ENCODE peak calls at places on chromosomes 16 and 17, in six cellular contexts. F is H1, J is K562, O is HCT116, S is GM12878, G is SK-N-SH. A is an unnamed sample.

GRCh38 chr17:47955497-47956461 is 1.9 kb downstream of the PRR15L start:
- DNase-seq in F (no peak), J (no peak), O (no peak), S (no peak), G (no peak), A (no peak)

GRCh38 chr17:70405492-70406220 is 236.3 kb downstream of the KCNJ2 start:
- DNase-seq in F (no peak), J (peak; percentile 9), O (peak; percentile 4), S (peak; percentile 41), G (no peak), A (no peak)

GRCh38 chr17:73710095-73710592 is 65.9 kb upstream of the SDK2 start:
- DNase-seq in F (peak; percentile 39), J (peak; percentile 70), O (peak; percentile 67), S (peak; percentile 5), G (peak; percentile 81), A (peak; percentile 1)

GRCh38 chr17:75295220-75296158 is 6.3 kb upstream of the SLC25A19 start:
- DNase-seq in F (no peak), J (peak; percentile 48), O (no peak), S (peak; percentile 97), G (no peak), A (no peak)

GRCh38 chr17:48997103-48997826 is at the start of gene IGF2BP1:
- DNase-seq in F (peak; percentile 77), J (peak; percentile 94), O (no peak), S (no peak), G (peak; percentile 61), A (peak; percentile 89)

GRCh38 chr17:76968707-76969597 is 100.7 kb downstream of the MGAT5B start:
- DNase-seq in F (peak; percentile 96), J (peak; percentile 11), O (no peak), S (no peak), G (peak; percentile 84), A (no peak)

GRCh38 chr17:29931253-29931932 is 1.4 kb upstream of the SSH2 start:
- DNase-seq in F (no peak), J (peak; percentile 83), O (peak; percentile 82), S (peak; percentile 90), G (peak; percentile 75), A (peak; percentile 84)

GRCh38 chr16:15855704-15856003 is 1.2 kb downstream of the MYH11 start:
- DNase-seq in F (no peak), J (no peak), O (no peak), S (no peak), G (no peak), A (no peak)

GRCh38 chr17:17778308-17779014 is 58.3 kb downstream of the SREBF1 start:
- DNase-seq in F (no peak), J (no peak), O (no peak), S (no peak), G (peak; percentile 68), A (no peak)

GRCh38 chr17:64505320-64506200 is 529 bp downstream of the DDX5 start:
- DNase-seq in F (no peak), J (peak; percentile 88), O (peak; percentile 59), S (no peak), G (peak; percentile 85), A (no peak)

GRCh38 chr16:17160285-17160854 is 310.4 kb downstream of the XYLT1 start:
- DNase-seq in F (no peak), J (peak; percentile 3), O (no peak), S (no peak), G (no peak), A (no peak)

GRCh38 chr16:49617710-49618330 is 238.1 kb downstream of the ZNF423 start:
- DNase-seq in F (no peak), J (no peak), O (no peak), S (no peak), G (no peak), A (no peak)

GRCh38 chr16:23052908-23053580 is 96.2 kb downstream of the USP31 start:
- DNase-seq in F (no peak), J (no peak), O (no peak), S (no peak), G (no peak), A (no peak)

GRCh38 chr17:29242051-29242450 is 4.6 kb upstream of the CRYBA1 start:
- DNase-seq in F (no peak), J (no peak), O (no peak), S (no peak), G (no peak), A (no peak)

GRCh38 chr17:81976332-81977210 is 858 bp upstream of the ASPSCR1 start:
- DNase-seq in F (no peak), J (peak; percentile 65), O (no peak), S (no peak), G (no peak), A (no peak)

GRCh38 chr16:55912022-55912421 is 36.8 kb upstream of the CES5A start:
- DNase-seq in F (no peak), J (no peak), O (no peak), S (no peak), G (peak; percentile 7), A (no peak)

GRCh38 chr17:79542718-79543117 is 68.1 kb downstream of the RBFOX3 start:
- DNase-seq in F (no peak), J (no peak), O (no peak), S (no peak), G (no peak), A (no peak)

GRCh38 chr17:70484050-70484449 is 314.7 kb downstream of the KCNJ2 start:
- DNase-seq in F (no peak), J (no peak), O (no peak), S (no peak), G (no peak), A (no peak)

GRCh38 chr17:21039839-21040575 is 2.8 kb downstream of the USP22 start:
- DNase-seq in F (no peak), J (peak; percentile 66), O (peak; percentile 53), S (no peak), G (peak; percentile 48), A (no peak)

GRCh38 chr17:60604686-60605334 is 4.8 kb downstream of the PPM1D start:
- DNase-seq in F (no peak), J (no peak), O (peak; percentile 29), S (no peak), G (no peak), A (no peak)

GRCh38 chr17:78979780-78980623 is at the start of gene LGALS3BP:
- DNase-seq in F (no peak), J (no peak), O (peak; percentile 70), S (no peak), G (peak; percentile 97), A (peak; percentile 22)

DNA sequence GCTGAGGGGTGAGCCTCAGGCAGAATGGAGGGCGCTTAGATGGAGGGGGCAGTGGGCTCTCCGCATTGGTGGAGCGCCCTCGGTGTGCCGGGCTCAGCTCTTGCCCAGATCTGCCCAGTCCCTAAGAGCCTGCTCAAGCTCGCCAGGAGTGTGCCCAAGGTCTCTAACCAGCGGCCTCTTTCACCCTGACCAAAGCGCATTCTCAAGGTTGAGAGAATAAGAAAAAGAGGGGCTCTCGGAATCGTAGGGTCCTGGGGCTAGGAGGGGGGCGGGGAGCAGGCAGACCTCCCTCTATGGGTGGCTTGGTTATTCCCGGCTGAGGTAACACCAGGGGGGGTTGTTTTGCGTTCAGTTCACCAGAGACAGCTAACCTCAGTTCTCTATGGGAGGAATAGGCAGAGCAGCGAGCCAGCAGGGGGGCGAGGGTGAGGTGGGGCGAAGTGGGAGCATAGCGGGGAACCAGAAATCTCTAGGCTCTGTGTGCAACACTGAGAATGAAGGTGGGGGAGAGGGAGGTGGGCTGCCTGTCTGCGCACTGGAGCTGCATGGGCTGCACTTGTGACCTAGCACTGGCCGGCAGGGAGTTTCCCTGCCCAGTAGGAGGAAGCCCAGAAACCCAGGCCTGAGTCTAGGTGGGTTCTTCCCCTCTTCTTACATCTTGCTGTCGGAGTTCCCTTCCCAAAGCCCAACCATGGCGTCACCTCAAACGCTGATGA is 3.0 kb downstream of the TMEM132E start:
- DNase-seq in F (no peak), J (no peak), O (no peak), S (no peak), G (peak; percentile 53), A (no peak)
- H3K9ac ChIP-seq in F (no peak overlapping the region), J (no peak overlapping the region), O (no peak overlapping the region), S (no peak overlapping the region), G (no peak overlapping the region), A (no peak overlapping the region)

GRCh38 chr16:57530104-57530522 is 6.3 kb downstream of the CCDC102A start:
- DNase-seq in F (no peak), J (peak; percentile 56), O (no peak), S (no peak), G (peak; percentile 30), A (no peak)

GRCh38 chr16:57530531-57531252 is 5.7 kb downstream of the CCDC102A start:
- DNase-seq in F (no peak), J (no peak), O (no peak), S (no peak), G (peak; percentile 10), A (no peak)

GRCh38 chr16:57531253-57531575 is 5.2 kb downstream of the CCDC102A start:
- DNase-seq in F (no peak), J (no peak), O (no peak), S (no peak), G (peak; percentile 5), A (no peak)

GRCh38 chr16:57528499-57529323 is 7.7 kb downstream of the CCDC102A start:
- DNase-seq in F (no peak), J (no peak), O (no peak), S (no peak), G (peak; percentile 29), A (no peak)

GRCh38 chr16:57529324-57530103 is 6.9 kb downstream of the CCDC102A start:
- DNase-seq in F (no peak), J (no peak), O (no peak), S (no peak), G (peak; percentile 14), A (no peak)
- H3K4me3 ChIP-seq in F (peak overlapping the region; percentile 73), J (no peak overlapping the region), O (peak overlapping the region; percentile 64), S (peak overlapping the region; percentile 17), G (no peak overlapping the region), A (no peak overlapping the region)

DNA sequence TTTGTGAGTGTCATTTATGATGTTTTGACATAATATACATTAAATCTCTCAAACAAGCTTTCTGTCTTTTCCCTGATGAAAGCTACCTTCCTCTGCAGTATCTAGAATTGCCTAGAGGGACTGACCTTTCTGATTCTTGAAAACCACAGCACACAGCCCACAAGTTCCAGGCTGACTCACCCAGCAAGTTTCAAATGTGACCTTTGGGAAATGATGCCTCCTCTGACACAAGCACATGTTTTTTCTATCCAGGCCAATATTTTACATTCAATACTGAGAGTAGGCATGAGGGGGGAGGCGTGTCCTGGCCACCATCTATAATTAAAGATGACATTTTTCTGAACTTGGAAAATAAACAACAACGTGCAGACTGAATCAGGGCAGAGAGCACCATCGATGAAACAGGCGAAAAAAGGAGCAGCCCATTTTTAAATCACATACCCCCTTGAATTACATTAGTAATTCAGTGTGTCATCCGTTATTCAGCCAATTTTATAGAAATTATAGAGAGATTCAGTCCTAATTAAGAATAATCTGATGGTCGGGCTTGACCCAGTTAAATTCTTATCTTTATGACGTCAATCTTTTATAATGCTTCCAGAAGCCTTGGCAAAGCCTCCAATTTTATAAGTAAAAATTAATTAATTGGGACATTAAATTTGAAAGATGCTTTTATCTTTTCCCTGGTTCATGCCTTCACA is 292.6 kb upstream of the CDH11 start:
- DNase-seq in F (no peak), J (no peak), O (no peak), S (no peak), G (peak; percentile 20), A (no peak)
- TF ChIP-seq POLR2AphosphoS5 in F (no peak), J (no peak), O (no peak), S (no peak), G (peak; percentile 40), A (no peak)

DNA sequence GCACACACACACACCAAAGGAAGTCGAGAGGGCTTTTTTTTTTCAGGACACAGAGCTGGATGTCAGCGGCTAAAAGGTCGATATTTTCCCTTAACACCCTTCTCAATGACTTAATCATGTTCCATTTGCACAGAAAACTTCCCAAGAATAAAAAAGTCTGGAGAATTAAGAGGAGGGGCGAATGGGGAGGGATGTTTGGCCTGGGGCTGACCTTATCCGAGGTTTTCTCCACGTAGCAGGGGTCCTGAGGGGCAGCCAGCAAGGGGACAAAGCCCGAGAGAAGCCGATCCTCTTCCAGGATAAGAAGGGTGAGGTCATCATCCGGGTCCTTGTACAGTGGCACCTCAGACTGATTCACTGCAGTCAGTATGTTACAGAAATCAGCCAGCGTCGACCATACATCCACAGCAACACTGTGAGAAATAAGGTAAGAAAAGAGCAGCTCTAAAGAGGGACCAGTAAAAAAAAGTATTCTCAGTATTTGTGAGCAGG is 117.6 kb downstream of the HIC1 start:
- DNase-seq in F (no peak), J (no peak), O (no peak), S (no peak), G (no peak), A (no peak)
- H3K9ac ChIP-seq in F (no peak overlapping the region), J (no peak overlapping the region), O (no peak overlapping the region), S (no peak overlapping the region), G (peak overlapping the region; percentile 75), A (peak overlapping the region; percentile 14)

A was measured in SK-N-MC.